ENCODE peak calls at places on chromosomes 3 and 15, in ten cellular contexts. One of them, this sample, is unnamed. For H3K9me3, the result is how much of the 10 kb centered on the place peaks cover.

GRCh38 chr3:10010546-10011465 is 15.4 kb upstream of the FANCD2 start:
- DNase-seq in CD4-positive, alpha-beta T cell: peak
- DNase-seq in psoas muscle: peak
- DNase-seq in PC-3: peak
- DNase-seq in A673: peak
- DNase-seq in OCI-LY7: peak
- DNase-seq in aorta: peak
- DNase-seq in heart left ventricle: peak
- DNase-seq in neural progenitor cell: peak
- DNase-seq in fibroblast of lung: peak
- DNase-seq in this sample: peak

GRCh38 chr15:34753236-34753894 is 1.4 kb downstream of the GJD2 start:
- DNase-seq in CD4-positive, alpha-beta T cell: no peak
- DNase-seq in psoas muscle: no peak
- DNase-seq in PC-3: peak
- DNase-seq in A673: peak
- DNase-seq in OCI-LY7: no peak
- DNase-seq in aorta: peak
- DNase-seq in heart left ventricle: no peak
- DNase-seq in neural progenitor cell: peak
- DNase-seq in fibroblast of lung: peak
- DNase-seq in this sample: no peak

GRCh38 chr3:193552911-193553310 is 1.8 kb downstream of the ATP13A4 start:
- DNase-seq in CD4-positive, alpha-beta T cell: no peak
- DNase-seq in psoas muscle: no peak
- DNase-seq in PC-3: no peak
- DNase-seq in A673: no peak
- DNase-seq in OCI-LY7: no peak
- DNase-seq in aorta: no peak
- DNase-seq in heart left ventricle: no peak
- DNase-seq in neural progenitor cell: no peak
- DNase-seq in fibroblast of lung: no peak
- DNase-seq in this sample: no peak

GRCh38 chr3:105516972-105517371 is 150.3 kb downstream of the ALCAM start:
- DNase-seq in CD4-positive, alpha-beta T cell: no peak
- DNase-seq in psoas muscle: no peak
- DNase-seq in PC-3: no peak
- DNase-seq in A673: peak
- DNase-seq in OCI-LY7: no peak
- DNase-seq in aorta: no peak
- DNase-seq in heart left ventricle: no peak
- DNase-seq in neural progenitor cell: peak
- DNase-seq in fibroblast of lung: peak
- DNase-seq in this sample: no peak

GRCh38 chr15:71362556-71362955 is 247.3 kb downstream of the THSD4 start:
- DNase-seq in CD4-positive, alpha-beta T cell: no peak
- DNase-seq in psoas muscle: no peak
- DNase-seq in PC-3: no peak
- DNase-seq in A673: no peak
- DNase-seq in OCI-LY7: no peak
- DNase-seq in aorta: no peak
- DNase-seq in heart left ventricle: no peak
- DNase-seq in neural progenitor cell: no peak
- DNase-seq in fibroblast of lung: no peak
- DNase-seq in this sample: no peak

GRCh38 chr3:19739504-19739903 is 194.5 kb downstream of the EFHB start:
- DNase-seq in CD4-positive, alpha-beta T cell: no peak
- DNase-seq in psoas muscle: no peak
- DNase-seq in PC-3: no peak
- DNase-seq in A673: no peak
- DNase-seq in OCI-LY7: no peak
- DNase-seq in aorta: no peak
- DNase-seq in heart left ventricle: no peak
- DNase-seq in neural progenitor cell: no peak
- DNase-seq in fibroblast of lung: no peak
- DNase-seq in this sample: no peak

GRCh38 chr3:155270485-155271342 is 22.8 kb downstream of the STRIT1 start:
- DNase-seq in CD4-positive, alpha-beta T cell: no peak
- DNase-seq in psoas muscle: no peak
- DNase-seq in PC-3: peak
- DNase-seq in A673: no peak
- DNase-seq in OCI-LY7: peak
- DNase-seq in aorta: no peak
- DNase-seq in heart left ventricle: no peak
- DNase-seq in neural progenitor cell: no peak
- DNase-seq in fibroblast of lung: peak
- DNase-seq in this sample: no peak

GRCh38 chr3:126287536-126288181 is 69.5 kb downstream of the KLF15 start:
- DNase-seq in CD4-positive, alpha-beta T cell: no peak
- DNase-seq in psoas muscle: peak
- DNase-seq in PC-3: no peak
- DNase-seq in A673: peak
- DNase-seq in OCI-LY7: peak
- DNase-seq in aorta: peak
- DNase-seq in heart left ventricle: peak
- DNase-seq in neural progenitor cell: peak
- DNase-seq in fibroblast of lung: peak
- DNase-seq in this sample: no peak

GRCh38 chr3:30752961-30753360 is 141.5 kb downstream of the GADL1 start:
- DNase-seq in CD4-positive, alpha-beta T cell: no peak
- DNase-seq in psoas muscle: no peak
- DNase-seq in PC-3: peak
- DNase-seq in A673: peak
- DNase-seq in OCI-LY7: no peak
- DNase-seq in aorta: no peak
- DNase-seq in heart left ventricle: no peak
- DNase-seq in neural progenitor cell: no peak
- DNase-seq in fibroblast of lung: peak
- DNase-seq in this sample: no peak

GRCh38 chr3:16088496-16088895 is 86.0 kb upstream of the GALNT15 start:
- DNase-seq in CD4-positive, alpha-beta T cell: no peak
- DNase-seq in psoas muscle: no peak
- DNase-seq in PC-3: no peak
- DNase-seq in A673: no peak
- DNase-seq in OCI-LY7: no peak
- DNase-seq in aorta: no peak
- DNase-seq in heart left ventricle: no peak
- DNase-seq in neural progenitor cell: no peak
- DNase-seq in fibroblast of lung: no peak
- DNase-seq in this sample: no peak

GRCh38 chr3:37872413-37873160 is 10.9 kb downstream of the CTDSPL start:
- DNase-seq in CD4-positive, alpha-beta T cell: no peak
- DNase-seq in psoas muscle: no peak
- DNase-seq in PC-3: no peak
- DNase-seq in A673: no peak
- DNase-seq in OCI-LY7: no peak
- DNase-seq in aorta: no peak
- DNase-seq in heart left ventricle: no peak
- DNase-seq in neural progenitor cell: no peak
- DNase-seq in fibroblast of lung: no peak
- DNase-seq in this sample: no peak

GRCh38 chr3:37876279-37876678 is 14.6 kb downstream of the CTDSPL start:
- DNase-seq in CD4-positive, alpha-beta T cell: no peak
- DNase-seq in psoas muscle: no peak
- DNase-seq in PC-3: no peak
- DNase-seq in A673: no peak
- DNase-seq in OCI-LY7: no peak
- DNase-seq in aorta: no peak
- DNase-seq in heart left ventricle: no peak
- DNase-seq in neural progenitor cell: no peak
- DNase-seq in fibroblast of lung: no peak
- DNase-seq in this sample: no peak

GRCh38 chr3:37867144-37867543 is 5.5 kb downstream of the CTDSPL start:
- DNase-seq in CD4-positive, alpha-beta T cell: no peak
- DNase-seq in psoas muscle: no peak
- DNase-seq in PC-3: no peak
- DNase-seq in A673: no peak
- DNase-seq in OCI-LY7: no peak
- DNase-seq in aorta: no peak
- DNase-seq in heart left ventricle: no peak
- DNase-seq in neural progenitor cell: no peak
- DNase-seq in fibroblast of lung: no peak
- DNase-seq in this sample: no peak

GRCh38 chr3:37871858-37872257 is 10.2 kb downstream of the CTDSPL start:
- DNase-seq in CD4-positive, alpha-beta T cell: no peak
- DNase-seq in psoas muscle: no peak
- DNase-seq in PC-3: no peak
- DNase-seq in A673: no peak
- DNase-seq in OCI-LY7: no peak
- DNase-seq in aorta: no peak
- DNase-seq in heart left ventricle: no peak
- DNase-seq in neural progenitor cell: no peak
- DNase-seq in fibroblast of lung: no peak
- DNase-seq in this sample: no peak
- H3K9me3 ChIP-seq in CD4-positive, alpha-beta T cell: under half
- H3K9me3 ChIP-seq in psoas muscle: under half
- H3K9me3 ChIP-seq in PC-3: under half
- H3K9me3 ChIP-seq in A673: under half
- H3K9me3 ChIP-seq in OCI-LY7: under half
- H3K9me3 ChIP-seq in aorta: under half
- H3K9me3 ChIP-seq in heart left ventricle: under half
- H3K9me3 ChIP-seq in neural progenitor cell: under half
- H3K9me3 ChIP-seq in fibroblast of lung: under half
- H3K9me3 ChIP-seq in this sample: under half

GRCh38 chr3:197239857-197240256 is 58.6 kb downstream of the DLG1 start:
- DNase-seq in CD4-positive, alpha-beta T cell: no peak
- DNase-seq in psoas muscle: no peak
- DNase-seq in PC-3: no peak
- DNase-seq in A673: no peak
- DNase-seq in OCI-LY7: no peak
- DNase-seq in aorta: no peak
- DNase-seq in heart left ventricle: no peak
- DNase-seq in neural progenitor cell: no peak
- DNase-seq in fibroblast of lung: no peak
- DNase-seq in this sample: no peak

GRCh38 chr3:197237897-197238296 is 60.5 kb downstream of the DLG1 start:
- DNase-seq in CD4-positive, alpha-beta T cell: no peak
- DNase-seq in psoas muscle: no peak
- DNase-seq in PC-3: no peak
- DNase-seq in A673: no peak
- DNase-seq in OCI-LY7: no peak
- DNase-seq in aorta: no peak
- DNase-seq in heart left ventricle: no peak
- DNase-seq in neural progenitor cell: no peak
- DNase-seq in fibroblast of lung: no peak
- DNase-seq in this sample: no peak

GRCh38 chr3:197242784-197243432 is 55.5 kb downstream of the DLG1 start:
- DNase-seq in CD4-positive, alpha-beta T cell: no peak
- DNase-seq in psoas muscle: no peak
- DNase-seq in PC-3: no peak
- DNase-seq in A673: no peak
- DNase-seq in OCI-LY7: no peak
- DNase-seq in aorta: no peak
- DNase-seq in heart left ventricle: no peak
- DNase-seq in neural progenitor cell: peak
- DNase-seq in fibroblast of lung: no peak
- DNase-seq in this sample: no peak

GRCh38 chr3:197238842-197239241 is 59.6 kb downstream of the DLG1 start:
- DNase-seq in CD4-positive, alpha-beta T cell: no peak
- DNase-seq in psoas muscle: no peak
- DNase-seq in PC-3: no peak
- DNase-seq in A673: no peak
- DNase-seq in OCI-LY7: no peak
- DNase-seq in aorta: no peak
- DNase-seq in heart left ventricle: no peak
- DNase-seq in neural progenitor cell: no peak
- DNase-seq in fibroblast of lung: no peak
- DNase-seq in this sample: no peak

GRCh38 chr3:197241173-197241572 is 57.2 kb downstream of the DLG1 start:
- DNase-seq in CD4-positive, alpha-beta T cell: no peak
- DNase-seq in psoas muscle: no peak
- DNase-seq in PC-3: no peak
- DNase-seq in A673: no peak
- DNase-seq in OCI-LY7: no peak
- DNase-seq in aorta: no peak
- DNase-seq in heart left ventricle: no peak
- DNase-seq in neural progenitor cell: no peak
- DNase-seq in fibroblast of lung: no peak
- DNase-seq in this sample: no peak
- H3K9me3 ChIP-seq in CD4-positive, alpha-beta T cell: under half
- H3K9me3 ChIP-seq in psoas muscle: under half
- H3K9me3 ChIP-seq in PC-3: under half
- H3K9me3 ChIP-seq in A673: under half
- H3K9me3 ChIP-seq in OCI-LY7: half or more
- H3K9me3 ChIP-seq in aorta: under half
- H3K9me3 ChIP-seq in heart left ventricle: under half
- H3K9me3 ChIP-seq in neural progenitor cell: under half
- H3K9me3 ChIP-seq in fibroblast of lung: under half
- H3K9me3 ChIP-seq in this sample: under half

GRCh38 chr15:49558924-49559323 is 61.7 kb downstream of the FAM227B start:
- DNase-seq in CD4-positive, alpha-beta T cell: no peak
- DNase-seq in psoas muscle: no peak
- DNase-seq in PC-3: no peak
- DNase-seq in A673: no peak
- DNase-seq in OCI-LY7: no peak
- DNase-seq in aorta: no peak
- DNase-seq in heart left ventricle: no peak
- DNase-seq in neural progenitor cell: no peak
- DNase-seq in fibroblast of lung: peak
- DNase-seq in this sample: no peak
- H3K9me3 ChIP-seq in CD4-positive, alpha-beta T cell: half or more
- H3K9me3 ChIP-seq in psoas muscle: under half
- H3K9me3 ChIP-seq in PC-3: under half
- H3K9me3 ChIP-seq in A673: under half
- H3K9me3 ChIP-seq in OCI-LY7: under half
- H3K9me3 ChIP-seq in aorta: under half
- H3K9me3 ChIP-seq in heart left ventricle: under half
- H3K9me3 ChIP-seq in neural progenitor cell: under half
- H3K9me3 ChIP-seq in fibroblast of lung: under half
- H3K9me3 ChIP-seq in this sample: under half

DNA sequence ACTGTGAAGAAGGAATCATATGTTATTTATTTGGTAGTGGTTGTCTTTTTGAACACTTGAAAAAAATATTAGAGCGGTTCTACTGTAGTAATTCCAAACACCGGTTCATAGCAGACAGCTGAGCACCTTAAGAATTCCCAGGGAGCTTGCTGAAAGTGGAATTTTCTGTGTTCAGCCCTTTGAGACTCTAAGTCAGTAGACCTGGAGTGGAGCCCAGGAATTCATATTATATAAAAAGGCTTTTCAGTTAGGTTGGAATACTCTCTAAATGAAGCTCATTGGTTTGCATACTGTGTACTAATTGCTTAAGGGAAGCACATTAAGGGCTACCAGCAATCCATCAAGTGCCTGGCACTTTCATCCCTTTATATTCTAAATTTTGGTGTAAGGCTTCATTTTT is 687.5 kb downstream of the EDEM1 start:
- DNase-seq in CD4-positive, alpha-beta T cell: no peak
- DNase-seq in psoas muscle: no peak
- DNase-seq in PC-3: no peak
- DNase-seq in A673: no peak
- DNase-seq in OCI-LY7: no peak
- DNase-seq in aorta: no peak
- DNase-seq in heart left ventricle: no peak
- DNase-seq in neural progenitor cell: no peak
- DNase-seq in fibroblast of lung: no peak
- DNase-seq in this sample: no peak
- H3K9me3 ChIP-seq in CD4-positive, alpha-beta T cell: under half
- H3K9me3 ChIP-seq in psoas muscle: under half
- H3K9me3 ChIP-seq in PC-3: under half
- H3K9me3 ChIP-seq in A673: under half
- H3K9me3 ChIP-seq in OCI-LY7: under half
- H3K9me3 ChIP-seq in aorta: under half
- H3K9me3 ChIP-seq in heart left ventricle: under half
- H3K9me3 ChIP-seq in neural progenitor cell: under half
- H3K9me3 ChIP-seq in fibroblast of lung: under half
- H3K9me3 ChIP-seq in this sample: under half

This sample was measured in T-helper 17 cell.